ENCODE peak calls at places on chromosomes 1 and 21, in four cellular contexts. L is fibroblast of lung, U is HCT116, S is neural progenitor cell. N is an unnamed sample. For H3K79me2, the result is how much of the 10 kb centered on the place peaks cover.

GRCh38 chr1:234586892-234587445 is 23.0 kb downstream of the IRF2BP2 start:
- DNase-seq in S (no peak), L (no peak), U (no peak), N (no peak)

GRCh38 chr1:175708787-175709186 is 34.6 kb downstream of the TNR start:
- DNase-seq in U (no peak), S (no peak), L (no peak), N (peak)

GRCh38 chr1:70043806-70044205 is 161.6 kb downstream of the LRRC40 start:
- DNase-seq in U (no peak), S (no peak), L (peak), N (peak)

GRCh38 chr1:21577933-21578332 is 68.7 kb downstream of the ALPL start:
- DNase-seq in S (no peak), U (no peak), L (no peak), N (no peak)

GRCh38 chr1:240763771-240764170 is 151.8 kb upstream of the GREM2 start:
- DNase-seq in U (no peak), S (no peak), L (no peak), N (no peak)

GRCh38 chr1:231420299-231420958 is 1.7 kb downstream of the EGLN1 start:
- DNase-seq in U (no peak), L (peak), S (peak), N (peak)

GRCh38 chr1:221431068-221431651 is 310.7 kb downstream of the DUSP10 start:
- DNase-seq in L (peak), U (no peak), S (no peak), N (no peak)

GRCh38 chr1:54542120-54542961 is 5.7 kb upstream of the ACOT11 start:
- DNase-seq in S (peak), L (peak), U (peak), N (peak)

GRCh38 chr1:6331543-6332246 is 61.9 kb downstream of the ACOT7 start:
- DNase-seq in S (no peak), U (no peak), L (no peak), N (no peak)

GRCh38 chr1:159828176-159828575 is 1.5 kb downstream of the SLAMF8 start:
- DNase-seq in S (no peak), U (no peak), L (no peak), N (no peak)

GRCh38 chr1:204633665-204634064 is 51.9 kb downstream of the LRRN2 start:
- DNase-seq in L (no peak), U (no peak), S (no peak), N (no peak)

GRCh38 chr1:173708787-173709186 is 6.0 kb upstream of the KLHL20 start:
- DNase-seq in U (no peak), L (no peak), S (no peak), N (no peak)
- H3K4me3 ChIP-seq in U (no peak), L (no peak), S (no peak), N (no peak)

GRCh38 chr1:9312183-9312582 is 19.5 kb downstream of the SPSB1 start:
- DNase-seq in S (no peak), U (no peak), L (no peak), N (no peak)
- H3K79me2 ChIP-seq in S (under half), U (half or more), L (half or more), N (half or more)

GRCh38 chr21:17454315-17455027 is 58.4 kb upstream of the CXADR start:
- DNase-seq in L (peak), S (peak), U (peak), N (peak)

GRCh38 chr21:17451364-17451869 is 61.4 kb upstream of the CXADR start:
- DNase-seq in S (no peak), L (peak), U (no peak), N (peak)

GRCh38 chr21:17458279-17458678 is 54.6 kb upstream of the CXADR start:
- DNase-seq in S (no peak), U (no peak), L (no peak), N (no peak)

GRCh38 chr21:17455451-17455850 is 57.4 kb upstream of the CXADR start:
- DNase-seq in L (no peak), S (no peak), U (no peak), N (no peak)

GRCh38 chr21:17455028-17455353 is 57.9 kb upstream of the CXADR start:
- DNase-seq in U (no peak), S (no peak), L (no peak), N (no peak)
- H3K4me3 ChIP-seq in U (peak), S (peak), L (no peak), N (no peak)

DNA sequence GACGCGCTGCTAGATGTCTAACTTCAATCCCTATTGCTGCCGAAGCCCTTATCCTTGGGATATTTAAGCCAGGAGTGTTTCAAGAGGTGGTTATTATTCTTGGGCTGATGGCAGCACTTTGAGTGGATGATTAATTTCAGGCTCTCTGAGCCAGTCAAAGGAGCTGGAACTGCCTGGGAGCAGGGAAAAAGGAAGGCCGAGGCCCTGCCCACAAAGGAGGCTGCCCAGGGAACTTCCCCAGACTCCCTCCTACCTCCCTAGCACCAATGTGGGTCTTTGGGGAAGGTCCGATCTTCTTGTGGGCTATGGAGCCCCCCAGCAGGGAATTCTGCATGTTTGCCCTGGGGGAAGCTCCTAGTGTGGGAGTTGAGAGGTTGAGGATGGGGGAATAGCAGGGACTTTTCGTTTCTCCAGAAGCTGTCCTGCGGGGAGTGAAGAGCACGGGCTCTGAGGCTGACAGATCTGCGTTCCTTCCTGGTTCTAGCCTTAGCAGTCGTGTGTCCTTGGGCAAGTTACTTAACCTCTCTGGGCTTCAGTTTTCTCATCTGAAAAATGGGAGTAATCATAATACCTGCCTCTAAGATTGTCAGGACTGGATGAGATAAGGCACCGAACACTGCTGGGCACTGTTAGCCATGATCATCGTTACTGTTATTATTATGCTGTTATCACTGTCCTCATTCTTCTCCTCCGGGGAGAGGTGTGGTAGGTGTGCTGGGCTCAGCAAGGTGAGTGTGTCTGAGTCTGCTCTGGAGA is 6.3 kb downstream of the KCNQ4 start:
- DNase-seq in L (no peak), U (no peak), S (no peak), N (no peak)
- H3K79me2 ChIP-seq in L (under half), U (under half), S (under half), N (under half)

DNA sequence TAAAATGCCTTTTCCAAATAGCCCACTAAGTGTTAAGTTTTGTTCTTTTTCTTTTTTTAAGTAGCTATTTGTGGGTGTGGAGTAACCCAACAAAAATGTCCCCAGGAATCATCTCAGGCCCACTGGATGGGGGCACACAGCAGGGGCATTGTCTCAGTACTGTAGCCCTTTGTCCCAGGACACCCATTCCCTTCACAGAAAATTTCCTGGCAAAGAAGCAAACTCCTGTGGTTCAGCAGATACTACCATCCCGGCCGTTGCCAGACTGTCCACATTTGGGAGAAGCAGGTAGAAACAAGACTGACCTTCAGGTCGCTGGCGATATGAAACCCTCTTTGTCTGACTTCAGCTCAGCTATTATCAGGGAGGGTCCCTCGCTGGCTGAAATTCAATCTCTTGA is 23.7 kb upstream of the SRRM1 start:
- DNase-seq in S (no peak), L (no peak), U (no peak), N (peak)
- H3K4me3 ChIP-seq in S (no peak), L (no peak), U (no peak), N (no peak)

GRCh38 chr1:161013591-161014513 is 7.1 kb downstream of the F11R start:
- DNase-seq in U (no peak), S (no peak), L (peak), N (peak)
- H3K79me2 ChIP-seq in U (half or more), S (half or more), L (under half), N (under half)

GRCh38 chr1:97901017-97901658 is 19.7 kb downstream of the DPYD start:
- DNase-seq in L (peak), U (no peak), S (no peak), N (no peak)
- H3K4me3 ChIP-seq in L (peak), U (no peak), S (no peak), N (no peak)

DNA sequence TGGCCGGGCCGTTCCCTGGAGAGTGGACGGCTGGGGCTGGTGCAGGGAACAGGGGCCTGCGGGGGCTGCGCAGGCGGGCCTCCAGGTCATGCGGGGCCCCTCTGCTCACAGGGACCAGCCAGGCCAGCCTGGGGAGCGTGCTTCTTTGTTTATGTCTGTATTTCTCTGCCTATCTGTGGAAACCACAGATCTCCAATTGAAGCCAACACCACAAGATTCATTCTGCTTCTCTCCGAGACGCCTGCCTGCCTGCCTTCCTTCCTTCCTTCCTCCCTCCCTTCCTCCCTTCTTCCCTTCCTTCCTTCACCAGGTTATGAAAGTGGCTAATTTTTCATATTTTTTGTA is 39.9 kb upstream of the HMGN1 start:
- DNase-seq in L (no peak), S (no peak), U (no peak), N (no peak)
- H3K79me2 ChIP-seq in L (under half), S (under half), U (under half), N (under half)

N was measured in trophoblast cell.